ENCODE peak calls at places on chromosomes 16 and 17, in five cellular contexts. X is MM.1S, O is progenitor cell of endocrine pancreas, J is SK-N-SH, D is ovary. N is an unnamed sample.

GRCh38 chr16:49625311-49626035 is 230.4 kb downstream of the ZNF423 start:
- DNase-seq in X (no peak), O (no peak), J (no peak), D (peak; percentile 5), N (no peak)

GRCh38 chr17:14301761-14302401 is 1.0 kb downstream of the HS3ST3B1 start:
- DNase-seq in X (no peak), O (peak; percentile 24), J (no peak), D (peak; percentile 45), N (peak; percentile 78)

GRCh38 chr17:79907855-79908254 is 68.6 kb upstream of the CBX4 start:
- DNase-seq in X (no peak), O (no peak), J (no peak), D (no peak), N (no peak)

GRCh38 chr17:17072546-17072945 is 30.3 kb downstream of the MPRIP start:
- DNase-seq in X (no peak), O (no peak), J (no peak), D (no peak), N (no peak)

GRCh38 chr16:57084996-57085395 is 7.4 kb upstream of the CPNE2 start:
- DNase-seq in X (no peak), O (no peak), J (no peak), D (no peak), N (no peak)

GRCh38 chr16:15996432-15997109 is 47.2 kb downstream of the ABCC1 start:
- DNase-seq in X (no peak), O (no peak), J (peak; percentile 52), D (peak; percentile 71), N (no peak)

GRCh38 chr16:84973226-84973625 is 38.1 kb downstream of the ZDHHC7 start:
- DNase-seq in X (no peak), O (no peak), J (no peak), D (no peak), N (no peak)

GRCh38 chr16:77376358-77376757 is 58.5 kb downstream of the ADAMTS18 start:
- DNase-seq in X (no peak), O (no peak), J (no peak), D (no peak), N (peak; percentile 36)

GRCh38 chr16:24279982-24280381 is 23.8 kb downstream of the CACNG3 start:
- DNase-seq in X (no peak), O (no peak), J (no peak), D (no peak), N (no peak)

GRCh38 chr17:50205931-50206505 is 4.6 kb upstream of the COL1A1 start:
- DNase-seq in X (no peak), O (no peak), J (no peak), D (peak; percentile 20), N (no peak)

GRCh38 chr16:49352923-49353322 is 20.7 kb upstream of the C16orf78 start:
- DNase-seq in X (no peak), O (no peak), J (peak; percentile 46), D (no peak), N (no peak)

GRCh38 chr16:72400257-72401078 is 228.5 kb upstream of the PMFBP1 start:
- DNase-seq in X (peak; percentile 31), O (peak; percentile 14), J (peak; percentile 54), D (peak; percentile 63), N (peak; percentile 58)

GRCh38 chr16:31496670-31497069 is 11.5 kb downstream of the RUSF1 start:
- DNase-seq in X (no peak), O (no peak), J (no peak), D (no peak), N (no peak)

GRCh38 chr17:62888148-62888547 is 77.9 kb upstream of the TANC2 start:
- DNase-seq in X (no peak), O (no peak), J (no peak), D (no peak), N (no peak)

GRCh38 chr16:31099860-31100638 is 5.5 kb upstream of the VKORC1 start:
- DNase-seq in X (no peak), O (no peak), J (no peak), D (no peak), N (no peak)

GRCh38 chr17:45107286-45107685 is 25.0 kb downstream of the PLCD3 start:
- DNase-seq in X (no peak), O (no peak), J (no peak), D (no peak), N (no peak)

GRCh38 chr17:73069164-73069774 is 23.2 kb downstream of the SLC39A11 start:
- DNase-seq in X (no peak), O (no peak), J (no peak), D (no peak), N (no peak)

GRCh38 chr16:72807287-72807686 is 240.6 kb downstream of the ZFHX3 start:
- DNase-seq in X (no peak), O (no peak), J (peak; percentile 56), D (no peak), N (no peak)

GRCh38 chr16:14389359-14389758 is 240.7 kb downstream of the PARN start:
- DNase-seq in X (no peak), O (no peak), J (no peak), D (no peak), N (no peak)

GRCh38 chr17:74797824-74798223 is 21.7 kb upstream of the NAT9 start:
- DNase-seq in X (no peak), O (no peak), J (peak; percentile 64), D (no peak), N (no peak)

DNA sequence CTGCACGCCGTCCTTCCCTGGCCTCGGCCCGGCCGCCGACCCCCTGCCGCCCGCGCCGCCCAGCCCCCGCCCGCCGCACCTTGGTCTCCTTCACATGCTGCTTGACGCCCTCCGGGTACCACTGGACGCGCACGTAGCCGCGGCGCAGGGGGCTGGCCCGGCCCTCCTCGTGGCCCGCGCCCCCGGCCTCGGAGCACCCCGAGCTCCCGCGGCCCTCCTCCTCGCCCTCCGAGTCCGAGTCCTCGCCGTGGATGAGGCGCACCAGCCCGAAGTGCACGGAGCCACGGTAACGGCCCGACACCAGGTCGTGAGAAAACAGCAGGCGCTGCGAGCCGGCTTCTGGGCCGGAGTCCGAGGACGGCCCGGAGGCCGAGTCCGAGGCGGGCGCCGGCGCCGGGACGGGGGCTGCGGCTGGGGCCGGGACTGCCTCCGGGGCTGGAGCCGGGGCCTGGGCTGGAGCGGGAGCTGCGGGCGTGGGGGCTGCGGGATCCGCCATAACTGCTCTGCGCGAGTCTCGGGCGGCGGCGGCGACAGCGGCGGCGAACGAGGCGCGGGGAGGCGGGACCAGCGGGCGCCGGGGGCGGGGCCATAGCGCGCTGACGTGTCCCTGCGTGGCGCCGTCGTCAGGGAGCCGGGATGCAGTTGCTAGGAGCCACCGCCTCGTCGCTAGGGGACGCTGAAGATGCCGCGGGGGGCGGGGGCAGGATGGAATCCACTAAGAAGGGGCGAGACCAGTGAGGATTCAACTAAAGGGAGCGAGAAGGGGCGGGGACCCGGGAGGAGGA is at the start of gene UBE2O:
- DNase-seq in X (peak; percentile 90), O (peak; percentile 83), J (peak; percentile 100), D (peak; percentile 85), N (peak; percentile 93)
- TF ChIP-seq CTCF in X (peak; percentile 58), O (peak; percentile 39), J (peak; percentile 64), D (no peak), N (peak; percentile 42)

DNA sequence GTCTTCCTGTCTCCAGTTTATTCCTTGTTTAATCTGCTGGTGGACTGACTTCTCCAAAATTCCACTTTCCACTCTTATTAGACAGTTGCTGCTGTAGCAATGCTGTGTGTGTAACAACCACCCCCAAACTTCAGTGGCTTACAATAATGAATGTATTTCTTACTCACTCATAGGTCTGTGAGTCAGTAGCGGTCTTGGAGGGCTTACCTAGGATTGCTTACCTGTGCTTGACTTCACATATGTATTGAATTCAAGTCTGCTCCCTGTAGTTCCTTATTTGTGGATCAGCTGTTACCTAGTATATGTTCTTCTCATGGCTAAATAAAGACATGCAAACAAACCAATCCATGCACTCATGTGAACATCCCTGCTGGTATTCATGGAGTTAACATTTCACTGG is 224.6 kb downstream of the MAP2K6 start:
- DNase-seq in X (no peak), O (no peak), J (no peak), D (no peak), N (no peak)
- TF ChIP-seq CTCF in X (no peak), O (no peak), J (no peak), D (no peak), N (no peak)

GRCh38 chr16:66551362-66551761 is 1.0 kb upstream of the CKLF start:
- DNase-seq in X (peak; percentile 74), O (no peak), J (peak; percentile 64), D (no peak), N (peak; percentile 72)
- TF ChIP-seq CTCF in X (peak; percentile 43), O (peak; percentile 40), J (peak; percentile 46), D (no peak), N (no peak)

DNA sequence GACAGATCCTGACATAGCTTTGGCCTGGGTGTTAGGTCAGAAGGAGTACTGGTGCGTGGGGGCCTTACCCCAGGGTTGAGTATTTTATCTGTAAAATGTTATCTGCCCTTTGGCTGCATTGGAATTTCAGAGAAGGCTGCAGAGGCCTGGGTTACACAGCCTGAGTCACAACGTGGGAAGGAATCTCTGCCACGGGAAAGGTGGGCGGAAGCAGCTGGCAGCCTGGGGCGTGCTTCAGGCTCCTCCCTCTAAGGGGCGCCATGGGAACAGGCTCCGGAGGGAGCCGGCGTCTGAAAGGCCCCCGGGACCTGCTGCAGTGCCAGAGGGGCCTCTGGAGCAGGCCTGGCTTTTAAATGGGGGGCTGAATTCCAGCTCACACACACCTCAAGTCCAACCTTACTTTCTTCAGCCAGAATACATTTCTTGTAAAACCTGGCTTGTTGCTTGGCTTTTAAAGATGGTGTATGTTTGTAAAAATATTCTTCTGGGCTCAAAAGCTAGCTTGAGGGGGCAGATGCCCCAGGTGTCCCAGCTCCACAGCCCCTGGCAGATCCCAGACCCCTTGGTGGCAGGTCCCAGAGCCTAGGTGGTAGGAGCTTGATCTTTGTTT is 142.2 kb downstream of the RAB11FIP4 start:
- DNase-seq in X (no peak), O (no peak), J (peak; percentile 81), D (peak; percentile 53), N (peak; percentile 49)
- TF ChIP-seq CTCF in X (peak; percentile 36), O (peak; percentile 16), J (peak; percentile 55), D (no peak), N (no peak)

GRCh38 chr16:65700599-65700998 is 578.7 kb upstream of the CDH11 start:
- DNase-seq in X (no peak), O (no peak), J (no peak), D (no peak), N (no peak)

GRCh38 chr16:65698943-65699342 is 577.1 kb upstream of the CDH11 start:
- DNase-seq in X (no peak), O (no peak), J (no peak), D (no peak), N (no peak)

GRCh38 chr16:65702707-65703402 is 581.0 kb upstream of the CDH11 start:
- DNase-seq in X (no peak), O (no peak), J (peak; percentile 38), D (no peak), N (no peak)

GRCh38 chr16:65697516-65697915 is 575.7 kb upstream of the CDH11 start:
- DNase-seq in X (no peak), O (no peak), J (peak; percentile 18), D (no peak), N (no peak)

DNA sequence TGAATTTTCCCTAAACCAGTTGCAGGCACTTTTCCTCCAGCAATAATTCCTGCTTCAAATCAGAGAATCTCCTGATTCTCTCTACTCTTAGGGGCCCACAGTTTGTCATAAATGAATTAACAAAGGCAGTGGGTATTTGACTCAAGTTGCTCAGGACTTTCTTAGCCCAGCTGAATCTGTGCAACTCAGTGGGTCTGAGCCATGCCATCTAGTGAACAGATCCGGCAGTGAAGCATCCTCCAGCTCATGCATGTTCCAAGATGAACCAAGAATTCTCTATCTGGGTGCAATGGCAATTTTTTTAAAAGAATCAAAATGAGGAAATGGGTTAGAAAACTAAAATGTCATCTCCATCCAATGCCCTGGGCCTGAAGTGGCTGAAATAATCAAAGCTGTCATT is 575.2 kb upstream of the CDH11 start:
- DNase-seq in X (no peak), O (no peak), J (no peak), D (no peak), N (no peak)
- TF ChIP-seq CTCF in X (no peak), O (no peak), J (peak; percentile 7), D (no peak), N (no peak)

N was measured in activated CD8-positive, alpha-beta T cell treated with anti-CD3 and anti-CD28 coated beads for 36 hours.